ENCODE peak calls at places on chromosome 17, in seven cellular contexts. One of them, this sample, is unnamed.

GRCh38 chr17:62778990-62779681 is 29.0 kb downstream of the MARCHF10 start:
- DNase-seq in activated CD4-positive, alpha-beta memory T cell treated with anti-CD3 and anti-CD28 coated beads for 36 hours: no peak
- DNase-seq in CD8-positive, alpha-beta T cell: no peak
- DNase-seq in left lung: peak
- DNase-seq in stimulated activated CD4-positive, alpha-beta T cell treated with anti-CD3 and anti-CD28 coated beads, Interleukin-12 subunit alpha, Interleukin-12 subunit beta, amount 100 ng/mL, for 4 hours: no peak
- DNase-seq in transverse colon: peak
- DNase-seq in EH: peak
- DNase-seq in this sample: no peak

GRCh38 chr17:9912146-9913099 is 7.4 kb upstream of the RCVRN start:
- DNase-seq in activated CD4-positive, alpha-beta memory T cell treated with anti-CD3 and anti-CD28 coated beads for 36 hours: no peak
- DNase-seq in CD8-positive, alpha-beta T cell: no peak
- DNase-seq in left lung: no peak
- DNase-seq in stimulated activated CD4-positive, alpha-beta T cell treated with anti-CD3 and anti-CD28 coated beads, Interleukin-12 subunit alpha, Interleukin-12 subunit beta, amount 100 ng/mL, for 4 hours: no peak
- DNase-seq in transverse colon: no peak
- DNase-seq in EH: no peak
- DNase-seq in this sample: no peak

GRCh38 chr17:13024033-13024432 is 6.2 kb upstream of the ELAC2 start:
- DNase-seq in activated CD4-positive, alpha-beta memory T cell treated with anti-CD3 and anti-CD28 coated beads for 36 hours: no peak
- DNase-seq in CD8-positive, alpha-beta T cell: no peak
- DNase-seq in left lung: no peak
- DNase-seq in stimulated activated CD4-positive, alpha-beta T cell treated with anti-CD3 and anti-CD28 coated beads, Interleukin-12 subunit alpha, Interleukin-12 subunit beta, amount 100 ng/mL, for 4 hours: no peak
- DNase-seq in transverse colon: no peak
- DNase-seq in EH: no peak
- DNase-seq in this sample: no peak

GRCh38 chr17:50219939-50220465 is 18.6 kb upstream of the COL1A1 start:
- DNase-seq in activated CD4-positive, alpha-beta memory T cell treated with anti-CD3 and anti-CD28 coated beads for 36 hours: no peak
- DNase-seq in CD8-positive, alpha-beta T cell: no peak
- DNase-seq in left lung: no peak
- DNase-seq in stimulated activated CD4-positive, alpha-beta T cell treated with anti-CD3 and anti-CD28 coated beads, Interleukin-12 subunit alpha, Interleukin-12 subunit beta, amount 100 ng/mL, for 4 hours: no peak
- DNase-seq in transverse colon: no peak
- DNase-seq in EH: peak
- DNase-seq in this sample: no peak

GRCh38 chr17:76271669-76272540 is 6.8 kb downstream of the UBALD2 start:
- DNase-seq in activated CD4-positive, alpha-beta memory T cell treated with anti-CD3 and anti-CD28 coated beads for 36 hours: peak
- DNase-seq in CD8-positive, alpha-beta T cell: no peak
- DNase-seq in left lung: no peak
- DNase-seq in stimulated activated CD4-positive, alpha-beta T cell treated with anti-CD3 and anti-CD28 coated beads, Interleukin-12 subunit alpha, Interleukin-12 subunit beta, amount 100 ng/mL, for 4 hours: peak
- DNase-seq in transverse colon: peak
- DNase-seq in EH: no peak
- DNase-seq in this sample: peak

GRCh38 chr17:66734544-66734943 is 100.4 kb upstream of the CACNG5 start:
- DNase-seq in activated CD4-positive, alpha-beta memory T cell treated with anti-CD3 and anti-CD28 coated beads for 36 hours: no peak
- DNase-seq in CD8-positive, alpha-beta T cell: no peak
- DNase-seq in left lung: no peak
- DNase-seq in stimulated activated CD4-positive, alpha-beta T cell treated with anti-CD3 and anti-CD28 coated beads, Interleukin-12 subunit alpha, Interleukin-12 subunit beta, amount 100 ng/mL, for 4 hours: no peak
- DNase-seq in transverse colon: no peak
- DNase-seq in EH: no peak
- DNase-seq in this sample: no peak

GRCh38 chr17:67223924-67224323 is 21.1 kb downstream of the HELZ start:
- DNase-seq in activated CD4-positive, alpha-beta memory T cell treated with anti-CD3 and anti-CD28 coated beads for 36 hours: peak
- DNase-seq in CD8-positive, alpha-beta T cell: no peak
- DNase-seq in left lung: no peak
- DNase-seq in stimulated activated CD4-positive, alpha-beta T cell treated with anti-CD3 and anti-CD28 coated beads, Interleukin-12 subunit alpha, Interleukin-12 subunit beta, amount 100 ng/mL, for 4 hours: no peak
- DNase-seq in transverse colon: no peak
- DNase-seq in EH: no peak
- DNase-seq in this sample: no peak

GRCh38 chr17:74417178-74418045 is 14.5 kb upstream of the GPRC5C start:
- DNase-seq in activated CD4-positive, alpha-beta memory T cell treated with anti-CD3 and anti-CD28 coated beads for 36 hours: peak
- DNase-seq in CD8-positive, alpha-beta T cell: no peak
- DNase-seq in left lung: no peak
- DNase-seq in stimulated activated CD4-positive, alpha-beta T cell treated with anti-CD3 and anti-CD28 coated beads, Interleukin-12 subunit alpha, Interleukin-12 subunit beta, amount 100 ng/mL, for 4 hours: no peak
- DNase-seq in transverse colon: peak
- DNase-seq in EH: no peak
- DNase-seq in this sample: no peak

GRCh38 chr17:15456972-15457722 is 10.3 kb downstream of the CDRT4 start:
- DNase-seq in activated CD4-positive, alpha-beta memory T cell treated with anti-CD3 and anti-CD28 coated beads for 36 hours: no peak
- DNase-seq in CD8-positive, alpha-beta T cell: no peak
- DNase-seq in left lung: no peak
- DNase-seq in stimulated activated CD4-positive, alpha-beta T cell treated with anti-CD3 and anti-CD28 coated beads, Interleukin-12 subunit alpha, Interleukin-12 subunit beta, amount 100 ng/mL, for 4 hours: no peak
- DNase-seq in transverse colon: peak
- DNase-seq in EH: peak
- DNase-seq in this sample: no peak

GRCh38 chr17:58236394-58236793 is 2.0 kb upstream of the LPO start:
- DNase-seq in activated CD4-positive, alpha-beta memory T cell treated with anti-CD3 and anti-CD28 coated beads for 36 hours: no peak
- DNase-seq in CD8-positive, alpha-beta T cell: no peak
- DNase-seq in left lung: no peak
- DNase-seq in stimulated activated CD4-positive, alpha-beta T cell treated with anti-CD3 and anti-CD28 coated beads, Interleukin-12 subunit alpha, Interleukin-12 subunit beta, amount 100 ng/mL, for 4 hours: no peak
- DNase-seq in transverse colon: no peak
- DNase-seq in EH: no peak
- DNase-seq in this sample: no peak

GRCh38 chr17:80877095-80877828 is 114.4 kb upstream of the CHMP6 start:
- DNase-seq in activated CD4-positive, alpha-beta memory T cell treated with anti-CD3 and anti-CD28 coated beads for 36 hours: peak
- DNase-seq in CD8-positive, alpha-beta T cell: no peak
- DNase-seq in left lung: peak
- DNase-seq in stimulated activated CD4-positive, alpha-beta T cell treated with anti-CD3 and anti-CD28 coated beads, Interleukin-12 subunit alpha, Interleukin-12 subunit beta, amount 100 ng/mL, for 4 hours: peak
- DNase-seq in transverse colon: peak
- DNase-seq in EH: no peak
- DNase-seq in this sample: peak

GRCh38 chr17:33674685-33675084 is 381.6 kb upstream of the ASIC2 start:
- DNase-seq in activated CD4-positive, alpha-beta memory T cell treated with anti-CD3 and anti-CD28 coated beads for 36 hours: peak
- DNase-seq in CD8-positive, alpha-beta T cell: peak
- DNase-seq in left lung: no peak
- DNase-seq in stimulated activated CD4-positive, alpha-beta T cell treated with anti-CD3 and anti-CD28 coated beads, Interleukin-12 subunit alpha, Interleukin-12 subunit beta, amount 100 ng/mL, for 4 hours: peak
- DNase-seq in transverse colon: peak
- DNase-seq in EH: peak
- DNase-seq in this sample: no peak

GRCh38 chr17:48198950-48199541 is 91.5 kb downstream of the SNX11 start:
- DNase-seq in activated CD4-positive, alpha-beta memory T cell treated with anti-CD3 and anti-CD28 coated beads for 36 hours: no peak
- DNase-seq in CD8-positive, alpha-beta T cell: no peak
- DNase-seq in left lung: no peak
- DNase-seq in stimulated activated CD4-positive, alpha-beta T cell treated with anti-CD3 and anti-CD28 coated beads, Interleukin-12 subunit alpha, Interleukin-12 subunit beta, amount 100 ng/mL, for 4 hours: no peak
- DNase-seq in transverse colon: peak
- DNase-seq in EH: no peak
- DNase-seq in this sample: no peak